ENCODE peak calls at places on chromosome 20, in five cellular contexts. One of them, this sample, is unnamed.
A peak's percentile ranks its signal among the peaks of the same experiment; 100 is the strongest.

GRCh38 chr20:2051920-2052319 is 49.7 kb upstream of the STK35 start:
- DNase-seq in NCI-H460: no peak
- DNase-seq in GM12892: no peak
- DNase-seq in HS-27A: no peak
- DNase-seq in heart right ventricle: no peak
- DNase-seq in this sample: no peak

GRCh38 chr20:45972500-45973183 is 639 bp upstream of the ZNF335 start:
- DNase-seq in NCI-H460: peak; percentile 95
- DNase-seq in GM12892: peak; percentile 93
- DNase-seq in HS-27A: no peak
- DNase-seq in heart right ventricle: no peak
- DNase-seq in this sample: no peak

GRCh38 chr20:48767269-48767960 is 60.4 kb downstream of the PREX1 start:
- DNase-seq in NCI-H460: no peak
- DNase-seq in GM12892: no peak
- DNase-seq in HS-27A: no peak
- DNase-seq in heart right ventricle: no peak
- DNase-seq in this sample: no peak

GRCh38 chr20:17316316-17317038 is 89.6 kb downstream of the PCSK2 start:
- DNase-seq in NCI-H460: no peak
- DNase-seq in GM12892: no peak
- DNase-seq in HS-27A: no peak
- DNase-seq in heart right ventricle: no peak
- DNase-seq in this sample: no peak

GRCh38 chr20:32339116-32339515 is 19.0 kb upstream of the ASXL1 start:
- DNase-seq in NCI-H460: no peak
- DNase-seq in GM12892: no peak
- DNase-seq in HS-27A: no peak
- DNase-seq in heart right ventricle: no peak
- DNase-seq in this sample: no peak

GRCh38 chr20:57397693-57398108 is 6.5 kb downstream of the RBM38 start:
- DNase-seq in NCI-H460: no peak
- DNase-seq in GM12892: no peak
- DNase-seq in HS-27A: no peak
- DNase-seq in heart right ventricle: no peak
- DNase-seq in this sample: no peak

GRCh38 chr20:34922654-34923381 is 32.8 kb downstream of the GSS start:
- DNase-seq in NCI-H460: peak; percentile 64
- DNase-seq in GM12892: no peak
- DNase-seq in HS-27A: peak; percentile 72
- DNase-seq in heart right ventricle: no peak
- DNase-seq in this sample: no peak

GRCh38 chr20:11015440-11015839 is 341.6 kb upstream of the JAG1 start:
- DNase-seq in NCI-H460: no peak
- DNase-seq in GM12892: no peak
- DNase-seq in HS-27A: no peak
- DNase-seq in heart right ventricle: no peak
- DNase-seq in this sample: no peak

GRCh38 chr20:38617011-38617829 is 15.6 kb downstream of the ARHGAP40 start:
- DNase-seq in NCI-H460: no peak
- DNase-seq in GM12892: no peak
- DNase-seq in HS-27A: no peak
- DNase-seq in heart right ventricle: no peak
- DNase-seq in this sample: no peak

GRCh38 chr20:50632236-50632635 is 59.1 kb downstream of the RIPOR3 start:
- DNase-seq in NCI-H460: no peak
- DNase-seq in GM12892: no peak
- DNase-seq in HS-27A: no peak
- DNase-seq in heart right ventricle: no peak
- DNase-seq in this sample: no peak

GRCh38 chr20:46823271-46823747 is 71.3 kb upstream of the EYA2 start:
- DNase-seq in NCI-H460: no peak
- DNase-seq in GM12892: no peak
- DNase-seq in HS-27A: no peak
- DNase-seq in heart right ventricle: no peak
- DNase-seq in this sample: no peak